ENCODE peak calls at places on chromosomes 12 and 14, in seven cellular contexts. One of them, this sample, is unnamed.

GRCh38 chr12:71392521-71393145 is 47.0 kb upstream of the LGR5 start:
- DNase-seq in GM12865: peak
- DNase-seq in PC-3: peak
- DNase-seq in stomach: no peak
- DNase-seq in fibroblast of the aortic adventitia: peak
- DNase-seq in vagina: no peak
- DNase-seq in GM23338: peak
- DNase-seq in this sample: no peak

GRCh38 chr12:126069549-126070165 is 1004.4 kb downstream of the AACS start:
- DNase-seq in GM12865: peak
- DNase-seq in PC-3: peak
- DNase-seq in stomach: peak
- DNase-seq in fibroblast of the aortic adventitia: peak
- DNase-seq in vagina: no peak
- DNase-seq in GM23338: peak
- DNase-seq in this sample: peak

GRCh38 chr14:80059041-80059440 is 152.3 kb downstream of the DIO2 start:
- DNase-seq in GM12865: no peak
- DNase-seq in PC-3: peak
- DNase-seq in stomach: no peak
- DNase-seq in fibroblast of the aortic adventitia: peak
- DNase-seq in vagina: no peak
- DNase-seq in GM23338: no peak
- DNase-seq in this sample: no peak

GRCh38 chr12:11673666-11674464 is 24.4 kb downstream of the ETV6 start:
- DNase-seq in GM12865: no peak
- DNase-seq in PC-3: no peak
- DNase-seq in stomach: no peak
- DNase-seq in fibroblast of the aortic adventitia: peak
- DNase-seq in vagina: no peak
- DNase-seq in GM23338: no peak
- DNase-seq in this sample: no peak

GRCh38 chr12:45260854-45261253 is 45.0 kb downstream of the ANO6 start:
- DNase-seq in GM12865: no peak
- DNase-seq in PC-3: no peak
- DNase-seq in stomach: no peak
- DNase-seq in fibroblast of the aortic adventitia: no peak
- DNase-seq in vagina: no peak
- DNase-seq in GM23338: no peak
- DNase-seq in this sample: no peak

GRCh38 chr12:22459872-22460490 is 84.4 kb downstream of the C2CD5 start:
- DNase-seq in GM12865: peak
- DNase-seq in PC-3: peak
- DNase-seq in stomach: no peak
- DNase-seq in fibroblast of the aortic adventitia: peak
- DNase-seq in vagina: no peak
- DNase-seq in GM23338: peak
- DNase-seq in this sample: peak

GRCh38 chr12:132167610-132168310 is 23.5 kb downstream of the NOC4L start:
- DNase-seq in GM12865: no peak
- DNase-seq in PC-3: no peak
- DNase-seq in stomach: no peak
- DNase-seq in fibroblast of the aortic adventitia: no peak
- DNase-seq in vagina: no peak
- DNase-seq in GM23338: no peak
- DNase-seq in this sample: no peak

GRCh38 chr12:66152732-66153131 is 17.1 kb downstream of the TMBIM4 start:
- DNase-seq in GM12865: no peak
- DNase-seq in PC-3: peak
- DNase-seq in stomach: no peak
- DNase-seq in fibroblast of the aortic adventitia: peak
- DNase-seq in vagina: no peak
- DNase-seq in GM23338: no peak
- DNase-seq in this sample: no peak

GRCh38 chr12:119592232-119592631 is 1.3 kb upstream of the TMEM233 start:
- DNase-seq in GM12865: no peak
- DNase-seq in PC-3: peak
- DNase-seq in stomach: no peak
- DNase-seq in fibroblast of the aortic adventitia: peak
- DNase-seq in vagina: no peak
- DNase-seq in GM23338: no peak
- DNase-seq in this sample: no peak

GRCh38 chr12:2094597-2094996 is 41.8 kb downstream of the CACNA1C start:
- DNase-seq in GM12865: no peak
- DNase-seq in PC-3: no peak
- DNase-seq in stomach: no peak
- DNase-seq in fibroblast of the aortic adventitia: no peak
- DNase-seq in vagina: no peak
- DNase-seq in GM23338: no peak
- DNase-seq in this sample: no peak

GRCh38 chr12:5493018-5493417 is 61.1 kb downstream of the NTF3 start:
- DNase-seq in GM12865: no peak
- DNase-seq in PC-3: no peak
- DNase-seq in stomach: no peak
- DNase-seq in fibroblast of the aortic adventitia: no peak
- DNase-seq in vagina: no peak
- DNase-seq in GM23338: peak
- DNase-seq in this sample: peak

GRCh38 chr14:65095633-65096205 is 6.6 kb downstream of the MAX start:
- DNase-seq in GM12865: no peak
- DNase-seq in PC-3: no peak
- DNase-seq in stomach: peak
- DNase-seq in fibroblast of the aortic adventitia: peak
- DNase-seq in vagina: no peak
- DNase-seq in GM23338: no peak
- DNase-seq in this sample: no peak

GRCh38 chr12:80195737-80196136 is 96.4 kb downstream of the OTOGL start:
- DNase-seq in GM12865: no peak
- DNase-seq in PC-3: no peak
- DNase-seq in stomach: no peak
- DNase-seq in fibroblast of the aortic adventitia: no peak
- DNase-seq in vagina: no peak
- DNase-seq in GM23338: no peak
- DNase-seq in this sample: no peak

GRCh38 chr12:27732281-27732680 is 21.6 kb downstream of the MRPS35 start:
- DNase-seq in GM12865: peak
- DNase-seq in PC-3: peak
- DNase-seq in stomach: peak
- DNase-seq in fibroblast of the aortic adventitia: no peak
- DNase-seq in vagina: no peak
- DNase-seq in GM23338: peak
- DNase-seq in this sample: peak

GRCh38 chr12:127893875-127894635 is 372.9 kb upstream of the TMEM132C start:
- DNase-seq in GM12865: peak
- DNase-seq in PC-3: peak
- DNase-seq in stomach: no peak
- DNase-seq in fibroblast of the aortic adventitia: peak
- DNase-seq in vagina: no peak
- DNase-seq in GM23338: peak
- DNase-seq in this sample: no peak

GRCh38 chr14:81219821-81220487 is 805 bp downstream of the GTF2A1 start:
- DNase-seq in GM12865: peak
- DNase-seq in PC-3: peak
- DNase-seq in stomach: peak
- DNase-seq in fibroblast of the aortic adventitia: no peak
- DNase-seq in vagina: no peak
- DNase-seq in GM23338: peak
- DNase-seq in this sample: peak

GRCh38 chr12:21538259-21538658 is 12.2 kb downstream of the SPX start:
- DNase-seq in GM12865: no peak
- DNase-seq in PC-3: peak
- DNase-seq in stomach: no peak
- DNase-seq in fibroblast of the aortic adventitia: no peak
- DNase-seq in vagina: no peak
- DNase-seq in GM23338: no peak
- DNase-seq in this sample: no peak

GRCh38 chr12:67394600-67394999 is 125.4 kb downstream of the CAND1 start:
- DNase-seq in GM12865: no peak
- DNase-seq in PC-3: no peak
- DNase-seq in stomach: no peak
- DNase-seq in fibroblast of the aortic adventitia: peak
- DNase-seq in vagina: no peak
- DNase-seq in GM23338: peak
- DNase-seq in this sample: no peak

GRCh38 chr12:70449074-70449757 is 83.1 kb downstream of the KCNMB4 start:
- DNase-seq in GM12865: no peak
- DNase-seq in PC-3: peak
- DNase-seq in stomach: no peak
- DNase-seq in fibroblast of the aortic adventitia: no peak
- DNase-seq in vagina: no peak
- DNase-seq in GM23338: no peak
- DNase-seq in this sample: no peak

GRCh38 chr14:74922752-74923401 is at the start of gene RPS6KL1:
- DNase-seq in GM12865: peak
- DNase-seq in PC-3: peak
- DNase-seq in stomach: peak
- DNase-seq in fibroblast of the aortic adventitia: peak
- DNase-seq in vagina: no peak
- DNase-seq in GM23338: peak
- DNase-seq in this sample: peak

GRCh38 chr14:74920281-74920680 is 2.8 kb downstream of the RPS6KL1 start:
- DNase-seq in GM12865: no peak
- DNase-seq in PC-3: no peak
- DNase-seq in stomach: no peak
- DNase-seq in fibroblast of the aortic adventitia: no peak
- DNase-seq in vagina: no peak
- DNase-seq in GM23338: no peak
- DNase-seq in this sample: no peak

GRCh38 chr14:74924061-74924460 is 1.0 kb upstream of the RPS6KL1 start:
- DNase-seq in GM12865: no peak
- DNase-seq in PC-3: no peak
- DNase-seq in stomach: no peak
- DNase-seq in fibroblast of the aortic adventitia: no peak
- DNase-seq in vagina: no peak
- DNase-seq in GM23338: no peak
- DNase-seq in this sample: no peak

GRCh38 chr14:74921053-74921620 is 1.9 kb downstream of the RPS6KL1 start:
- DNase-seq in GM12865: no peak
- DNase-seq in PC-3: no peak
- DNase-seq in stomach: no peak
- DNase-seq in fibroblast of the aortic adventitia: no peak
- DNase-seq in vagina: no peak
- DNase-seq in GM23338: no peak
- DNase-seq in this sample: no peak

DNA sequence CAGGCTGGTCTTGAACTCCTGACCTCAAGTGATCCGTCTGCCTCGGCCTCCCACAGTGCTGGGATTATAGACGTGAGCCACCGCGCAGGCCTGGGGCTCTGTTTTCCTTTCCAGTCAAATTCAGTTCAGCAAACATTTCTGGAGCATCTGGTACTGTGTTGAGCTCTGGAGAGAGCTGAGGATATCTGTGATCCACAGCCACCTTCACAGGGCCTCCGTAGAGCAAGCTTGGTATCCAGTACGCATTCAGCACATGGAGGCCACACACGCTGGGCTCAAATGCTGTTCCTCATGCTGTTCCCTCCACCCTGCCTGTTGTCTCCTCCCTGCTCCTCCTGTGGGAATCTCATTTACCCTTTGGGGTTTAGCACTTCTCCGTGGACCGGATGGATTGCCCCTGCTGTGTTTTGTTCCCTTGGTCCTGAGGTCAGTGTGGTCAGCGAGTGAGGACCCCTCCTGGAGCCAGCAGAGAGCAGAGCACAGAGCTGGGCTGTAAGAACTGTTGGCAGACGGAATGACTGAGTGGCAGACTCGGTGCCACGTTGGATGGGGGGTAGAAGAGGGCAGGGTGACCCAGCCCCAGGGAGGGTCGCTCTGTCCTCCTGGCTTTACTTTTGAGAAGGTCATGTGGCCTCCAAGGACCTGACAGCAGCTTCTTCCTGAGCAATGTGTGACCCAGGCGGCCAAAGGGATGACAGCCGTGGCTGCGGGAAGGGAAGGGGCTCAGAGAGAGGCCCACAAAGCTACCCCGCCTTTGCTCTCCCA is 891 bp downstream of the RPS6KL1 start:
- DNase-seq in GM12865: no peak
- DNase-seq in PC-3: no peak
- DNase-seq in stomach: no peak
- DNase-seq in fibroblast of the aortic adventitia: no peak
- DNase-seq in vagina: no peak
- DNase-seq in GM23338: no peak
- DNase-seq in this sample: no peak
- H3K4me3 ChIP-seq in GM12865: no peak
- H3K4me3 ChIP-seq in PC-3: peak
- H3K4me3 ChIP-seq in stomach: peak
- H3K4me3 ChIP-seq in fibroblast of the aortic adventitia: no peak
- H3K4me3 ChIP-seq in vagina: peak
- H3K4me3 ChIP-seq in GM23338: peak
- H3K4me3 ChIP-seq in this sample: peak

GRCh38 chr14:105200074-105200473 is 19.0 kb upstream of the NUDT14 start:
- DNase-seq in GM12865: peak
- DNase-seq in PC-3: no peak
- DNase-seq in stomach: no peak
- DNase-seq in fibroblast of the aortic adventitia: no peak
- DNase-seq in vagina: no peak
- DNase-seq in GM23338: no peak
- DNase-seq in this sample: no peak
- TF ChIP-seq CTCF in GM12865: no peak
- TF ChIP-seq CTCF in PC-3: peak
- TF ChIP-seq CTCF in stomach: no peak
- TF ChIP-seq CTCF in fibroblast of the aortic adventitia: no peak
- TF ChIP-seq CTCF in vagina: no peak
- TF ChIP-seq CTCF in GM23338: peak
- TF ChIP-seq CTCF in this sample: no peak

DNA sequence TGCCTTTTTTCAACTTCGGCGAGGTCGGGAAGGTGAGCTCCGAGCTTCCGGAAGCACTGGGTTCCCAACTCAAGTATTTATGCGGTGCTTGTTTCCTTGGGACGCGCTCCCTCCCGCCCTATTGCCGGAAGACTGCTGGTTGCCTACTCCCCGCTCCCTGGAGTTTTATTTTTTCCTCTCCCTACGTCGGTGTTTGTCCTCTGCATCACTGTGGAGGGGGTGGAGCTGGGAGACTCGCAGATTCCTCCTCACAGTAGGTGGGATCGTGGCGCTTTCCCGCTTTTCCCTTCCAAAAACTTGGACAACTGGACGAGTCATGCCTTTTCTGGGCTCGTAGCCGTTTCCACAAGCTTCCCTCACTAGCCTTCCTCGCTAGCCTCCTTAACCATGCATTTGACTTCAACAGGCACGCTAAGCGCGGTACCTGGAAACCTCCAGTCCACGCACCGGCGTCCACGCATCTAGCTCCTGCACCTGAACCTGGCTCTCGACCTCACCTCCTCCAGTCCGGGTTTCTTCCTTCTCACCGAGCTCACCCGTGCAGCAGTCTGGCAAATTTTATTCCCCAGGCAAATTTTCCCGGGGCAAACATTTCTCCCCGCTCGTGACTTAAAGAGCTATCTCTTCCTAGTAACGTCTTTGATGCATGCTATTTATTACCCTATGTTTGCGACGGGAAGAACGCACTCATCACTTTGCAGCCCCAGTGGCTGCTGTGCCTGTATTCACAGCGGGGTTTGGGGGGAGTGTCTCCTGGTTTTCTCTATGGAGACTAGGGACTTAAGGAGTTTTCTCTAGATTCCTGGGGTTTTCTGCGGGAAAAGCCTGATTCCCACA is at the start of gene AVPR1A:
- DNase-seq in GM12865: no peak
- DNase-seq in PC-3: no peak
- DNase-seq in stomach: no peak
- DNase-seq in fibroblast of the aortic adventitia: no peak
- DNase-seq in vagina: no peak
- DNase-seq in GM23338: peak
- DNase-seq in this sample: no peak
- H3K4me3 ChIP-seq in GM12865: no peak
- H3K4me3 ChIP-seq in PC-3: peak
- H3K4me3 ChIP-seq in stomach: peak
- H3K4me3 ChIP-seq in fibroblast of the aortic adventitia: peak
- H3K4me3 ChIP-seq in vagina: peak
- H3K4me3 ChIP-seq in GM23338: peak
- H3K4me3 ChIP-seq in this sample: no peak

GRCh38 chr12:114779647-114780046 is 95.7 kb upstream of the TBX3 start:
- DNase-seq in GM12865: no peak
- DNase-seq in PC-3: no peak
- DNase-seq in stomach: no peak
- DNase-seq in fibroblast of the aortic adventitia: no peak
- DNase-seq in vagina: no peak
- DNase-seq in GM23338: no peak
- DNase-seq in this sample: no peak
- TF ChIP-seq CTCF in GM12865: no peak
- TF ChIP-seq CTCF in PC-3: no peak
- TF ChIP-seq CTCF in stomach: no peak
- TF ChIP-seq CTCF in fibroblast of the aortic adventitia: no peak
- TF ChIP-seq CTCF in vagina: no peak
- TF ChIP-seq CTCF in GM23338: no peak
- TF ChIP-seq CTCF in this sample: no peak